ENCODE peak calls at places on chromosomes 16 and 17, in five cellular contexts. One of them, this sample, is unnamed.
A peak's percentile ranks its signal among the peaks of the same experiment; 100 is the strongest.

GRCh38 chr16:49556252-49557069 is 182.9 kb downstream of the C16orf78 start:
- DNase-seq in naive thymus-derived CD4-positive, alpha-beta T cell: no peak
- DNase-seq in cardiac fibroblast: peak; percentile 63
- DNase-seq in stomach: no peak
- DNase-seq in GM23248: peak; percentile 33
- DNase-seq in this sample: no peak

GRCh38 chr16:88649195-88649923 is 1.5 kb downstream of the CYBA start:
- DNase-seq in naive thymus-derived CD4-positive, alpha-beta T cell: no peak
- DNase-seq in cardiac fibroblast: no peak
- DNase-seq in stomach: no peak
- DNase-seq in GM23248: no peak
- DNase-seq in this sample: no peak

GRCh38 chr16:67538666-67539101 is 10.1 kb downstream of the RIPOR1 start:
- DNase-seq in naive thymus-derived CD4-positive, alpha-beta T cell: no peak
- DNase-seq in cardiac fibroblast: no peak
- DNase-seq in stomach: peak; percentile 37
- DNase-seq in GM23248: peak; percentile 34
- DNase-seq in this sample: no peak

GRCh38 chr17:48613862-48614694 is 1.0 kb downstream of the HOXB8 start:
- DNase-seq in naive thymus-derived CD4-positive, alpha-beta T cell: no peak
- DNase-seq in cardiac fibroblast: no peak
- DNase-seq in stomach: no peak
- DNase-seq in GM23248: peak; percentile 36
- DNase-seq in this sample: peak; percentile 40

GRCh38 chr16:86508028-86508946 is 2.0 kb upstream of the FOXF1 start:
- DNase-seq in naive thymus-derived CD4-positive, alpha-beta T cell: no peak
- DNase-seq in cardiac fibroblast: peak; percentile 27
- DNase-seq in stomach: no peak
- DNase-seq in GM23248: peak; percentile 36
- DNase-seq in this sample: no peak

GRCh38 chr17:51430581-51430980 is 170.2 kb downstream of the UTP18 start:
- DNase-seq in naive thymus-derived CD4-positive, alpha-beta T cell: peak; percentile 71
- DNase-seq in cardiac fibroblast: no peak
- DNase-seq in stomach: no peak
- DNase-seq in GM23248: no peak
- DNase-seq in this sample: no peak

GRCh38 chr16:57807968-57808528 is 5.8 kb upstream of the KIFC3 start:
- DNase-seq in naive thymus-derived CD4-positive, alpha-beta T cell: no peak
- DNase-seq in cardiac fibroblast: peak; percentile 94
- DNase-seq in stomach: peak; percentile 92
- DNase-seq in GM23248: peak; percentile 95
- DNase-seq in this sample: peak; percentile 59

GRCh38 chr16:88763502-88764053 is 21.4 kb downstream of the PIEZO1 start:
- DNase-seq in naive thymus-derived CD4-positive, alpha-beta T cell: no peak
- DNase-seq in cardiac fibroblast: no peak
- DNase-seq in stomach: peak; percentile 42
- DNase-seq in GM23248: no peak
- DNase-seq in this sample: no peak

GRCh38 chr17:27535975-27536374 is 79.7 kb downstream of the KSR1 start:
- DNase-seq in naive thymus-derived CD4-positive, alpha-beta T cell: no peak
- DNase-seq in cardiac fibroblast: no peak
- DNase-seq in stomach: no peak
- DNase-seq in GM23248: peak; percentile 12
- DNase-seq in this sample: no peak

GRCh38 chr16:1337486-1337885 is 4.0 kb downstream of the BAIAP3 start:
- DNase-seq in naive thymus-derived CD4-positive, alpha-beta T cell: no peak
- DNase-seq in cardiac fibroblast: no peak
- DNase-seq in stomach: no peak
- DNase-seq in GM23248: no peak
- DNase-seq in this sample: peak; percentile 39

GRCh38 chr16:89323120-89323960 is 105.8 kb downstream of the ZNF778 start:
- DNase-seq in naive thymus-derived CD4-positive, alpha-beta T cell: no peak
- DNase-seq in cardiac fibroblast: no peak
- DNase-seq in stomach: no peak
- DNase-seq in GM23248: no peak
- DNase-seq in this sample: no peak

GRCh38 chr17:66949501-66949900 is 15.0 kb upstream of the CACNG4 start:
- DNase-seq in naive thymus-derived CD4-positive, alpha-beta T cell: no peak
- DNase-seq in cardiac fibroblast: peak; percentile 44
- DNase-seq in stomach: no peak
- DNase-seq in GM23248: peak; percentile 92
- DNase-seq in this sample: no peak

GRCh38 chr17:46977348-46977747 is 1.7 kb downstream of the RPRML start:
- DNase-seq in naive thymus-derived CD4-positive, alpha-beta T cell: no peak
- DNase-seq in cardiac fibroblast: no peak
- DNase-seq in stomach: peak; percentile 39
- DNase-seq in GM23248: peak; percentile 34
- DNase-seq in this sample: no peak

GRCh38 chr17:82648761-82649474 is 674 bp upstream of the WDR45B start:
- DNase-seq in naive thymus-derived CD4-positive, alpha-beta T cell: peak; percentile 55
- DNase-seq in cardiac fibroblast: no peak
- DNase-seq in stomach: peak; percentile 43
- DNase-seq in GM23248: no peak
- DNase-seq in this sample: peak; percentile 41

GRCh38 chr17:10192963-10193362 is 5.4 kb downstream of the GAS7 start:
- DNase-seq in naive thymus-derived CD4-positive, alpha-beta T cell: no peak
- DNase-seq in cardiac fibroblast: peak; percentile 36
- DNase-seq in stomach: no peak
- DNase-seq in GM23248: peak; percentile 88
- DNase-seq in this sample: no peak

GRCh38 chr17:59565959-59566324 is 532 bp downstream of the DHX40 start:
- DNase-seq in naive thymus-derived CD4-positive, alpha-beta T cell: peak; percentile 83
- DNase-seq in cardiac fibroblast: peak; percentile 86
- DNase-seq in stomach: peak; percentile 47
- DNase-seq in GM23248: peak; percentile 91
- DNase-seq in this sample: peak; percentile 56

GRCh38 chr17:12549499-12549901 is 116.2 kb upstream of the MYOCD start:
- DNase-seq in naive thymus-derived CD4-positive, alpha-beta T cell: no peak
- DNase-seq in cardiac fibroblast: peak; percentile 47
- DNase-seq in stomach: no peak
- DNase-seq in GM23248: no peak
- DNase-seq in this sample: no peak

GRCh38 chr17:82984751-82985435 is 94.5 kb upstream of the METRNL start:
- DNase-seq in naive thymus-derived CD4-positive, alpha-beta T cell: no peak
- DNase-seq in cardiac fibroblast: no peak
- DNase-seq in stomach: no peak
- DNase-seq in GM23248: no peak
- DNase-seq in this sample: no peak

GRCh38 chr16:11768850-11769249 is 26.2 kb upstream of the TXNDC11 start:
- DNase-seq in naive thymus-derived CD4-positive, alpha-beta T cell: no peak
- DNase-seq in cardiac fibroblast: no peak
- DNase-seq in stomach: no peak
- DNase-seq in GM23248: no peak
- DNase-seq in this sample: no peak

GRCh38 chr17:66715745-66716156 is 119.2 kb upstream of the CACNG5 start:
- DNase-seq in naive thymus-derived CD4-positive, alpha-beta T cell: peak; percentile 16
- DNase-seq in cardiac fibroblast: peak; percentile 75
- DNase-seq in stomach: no peak
- DNase-seq in GM23248: peak; percentile 76
- DNase-seq in this sample: peak; percentile 30

GRCh38 chr17:82698974-82699442 is 510 bp upstream of the RAB40B start:
- DNase-seq in naive thymus-derived CD4-positive, alpha-beta T cell: no peak
- DNase-seq in cardiac fibroblast: no peak
- DNase-seq in stomach: no peak
- DNase-seq in GM23248: peak; percentile 57
- DNase-seq in this sample: no peak

GRCh38 chr17:48998557-48999440 is 1.6 kb downstream of the IGF2BP1 start:
- DNase-seq in naive thymus-derived CD4-positive, alpha-beta T cell: no peak
- DNase-seq in cardiac fibroblast: no peak
- DNase-seq in stomach: no peak
- DNase-seq in GM23248: peak; percentile 13
- DNase-seq in this sample: peak; percentile 6

GRCh38 chr16:906296-906695 is 64.5 kb downstream of the LMF1 start:
- DNase-seq in naive thymus-derived CD4-positive, alpha-beta T cell: no peak
- DNase-seq in cardiac fibroblast: no peak
- DNase-seq in stomach: no peak
- DNase-seq in GM23248: no peak
- DNase-seq in this sample: no peak

GRCh38 chr17:79993390-79994221 is 42.1 kb downstream of the TBC1D16 start:
- DNase-seq in naive thymus-derived CD4-positive, alpha-beta T cell: peak; percentile 59
- DNase-seq in cardiac fibroblast: peak; percentile 91
- DNase-seq in stomach: peak; percentile 80
- DNase-seq in GM23248: peak; percentile 98
- DNase-seq in this sample: no peak

GRCh38 chr17:3944485-3945388 is 19.5 kb downstream of the ATP2A3 start:
- DNase-seq in naive thymus-derived CD4-positive, alpha-beta T cell: peak; percentile 28
- DNase-seq in cardiac fibroblast: peak; percentile 30
- DNase-seq in stomach: peak; percentile 66
- DNase-seq in GM23248: peak; percentile 89
- DNase-seq in this sample: peak; percentile 22

GRCh38 chr17:56613131-56613530 is 19.6 kb downstream of the NOG start:
- DNase-seq in naive thymus-derived CD4-positive, alpha-beta T cell: no peak
- DNase-seq in cardiac fibroblast: no peak
- DNase-seq in stomach: no peak
- DNase-seq in GM23248: no peak
- DNase-seq in this sample: no peak

DNA sequence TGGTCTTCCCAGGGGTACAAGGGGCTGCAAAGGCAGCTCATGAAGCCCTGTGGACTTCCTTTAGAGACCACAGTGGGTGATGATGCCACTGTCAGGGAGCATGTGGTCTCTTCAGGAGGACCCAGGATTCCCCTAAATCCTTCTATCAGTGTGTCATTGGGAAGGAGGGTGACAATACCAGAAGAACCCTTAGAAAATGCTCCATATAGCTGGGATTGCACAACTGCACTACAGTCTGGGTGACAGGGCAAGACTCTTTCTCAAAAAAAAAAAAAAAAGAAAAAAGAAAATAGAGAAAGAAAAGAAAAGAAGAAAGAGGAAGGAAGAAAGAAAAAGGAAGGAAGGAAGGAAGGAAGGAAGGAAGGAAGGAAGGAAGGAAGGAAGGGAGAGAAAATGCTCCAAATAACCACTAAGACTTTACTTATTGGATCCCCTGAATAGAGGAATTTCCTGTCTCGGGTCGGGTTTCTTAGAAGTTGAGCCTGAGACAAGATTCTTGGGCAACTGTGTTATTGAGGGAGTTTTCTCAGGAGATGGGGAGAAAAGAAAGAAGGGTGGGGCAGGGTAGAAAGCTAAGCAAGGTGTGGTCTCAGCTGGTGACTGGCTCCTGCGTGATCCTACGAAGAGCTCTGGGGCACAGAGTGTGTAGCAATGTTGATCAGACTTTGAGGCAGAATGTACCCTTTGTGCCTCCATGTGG is 83.1 kb upstream of the DNAH9 start:
- DNase-seq in naive thymus-derived CD4-positive, alpha-beta T cell: no peak
- DNase-seq in cardiac fibroblast: no peak
- DNase-seq in stomach: no peak
- DNase-seq in GM23248: no peak
- DNase-seq in this sample: no peak
- H3K4me3 ChIP-seq in naive thymus-derived CD4-positive, alpha-beta T cell: no peak overlapping the region
- H3K4me3 ChIP-seq in cardiac fibroblast: no peak overlapping the region
- H3K4me3 ChIP-seq in stomach: no peak overlapping the region
- H3K4me3 ChIP-seq in GM23248: no peak overlapping the region
- H3K4me3 ChIP-seq in this sample: no peak overlapping the region

GRCh38 chr17:61579961-61580360 is 11.1 kb downstream of the NACA2 start:
- DNase-seq in naive thymus-derived CD4-positive, alpha-beta T cell: no peak
- DNase-seq in cardiac fibroblast: no peak
- DNase-seq in stomach: no peak
- DNase-seq in GM23248: peak; percentile 28
- DNase-seq in this sample: no peak
- H3K4me3 ChIP-seq in naive thymus-derived CD4-positive, alpha-beta T cell: no peak overlapping the region
- H3K4me3 ChIP-seq in cardiac fibroblast: no peak overlapping the region
- H3K4me3 ChIP-seq in stomach: no peak overlapping the region
- H3K4me3 ChIP-seq in GM23248: no peak overlapping the region
- H3K4me3 ChIP-seq in this sample: no peak overlapping the region

GRCh38 chr17:41873559-41874292 is 8.5 kb upstream of the KLHL11 start:
- DNase-seq in naive thymus-derived CD4-positive, alpha-beta T cell: no peak
- DNase-seq in cardiac fibroblast: no peak
- DNase-seq in stomach: no peak
- DNase-seq in GM23248: peak; percentile 18
- DNase-seq in this sample: no peak
- H3K4me3 ChIP-seq in naive thymus-derived CD4-positive, alpha-beta T cell: no peak overlapping the region
- H3K4me3 ChIP-seq in cardiac fibroblast: no peak overlapping the region
- H3K4me3 ChIP-seq in stomach: no peak overlapping the region
- H3K4me3 ChIP-seq in GM23248: no peak overlapping the region
- H3K4me3 ChIP-seq in this sample: no peak overlapping the region

GRCh38 chr17:920190-920589 is 59.4 kb downstream of the NXN start:
- DNase-seq in naive thymus-derived CD4-positive, alpha-beta T cell: no peak
- DNase-seq in cardiac fibroblast: no peak
- DNase-seq in stomach: no peak
- DNase-seq in GM23248: no peak
- DNase-seq in this sample: no peak
- H3K4me3 ChIP-seq in naive thymus-derived CD4-positive, alpha-beta T cell: no peak overlapping the region
- H3K4me3 ChIP-seq in cardiac fibroblast: no peak overlapping the region
- H3K4me3 ChIP-seq in stomach: no peak overlapping the region
- H3K4me3 ChIP-seq in GM23248: no peak overlapping the region
- H3K4me3 ChIP-seq in this sample: no peak overlapping the region

GRCh38 chr16:54121084-54121483 is 165.5 kb downstream of the IRX3 start:
- DNase-seq in naive thymus-derived CD4-positive, alpha-beta T cell: no peak
- DNase-seq in cardiac fibroblast: no peak
- DNase-seq in stomach: no peak
- DNase-seq in GM23248: no peak
- DNase-seq in this sample: no peak
- H3K4me3 ChIP-seq in naive thymus-derived CD4-positive, alpha-beta T cell: no peak overlapping the region
- H3K4me3 ChIP-seq in cardiac fibroblast: no peak overlapping the region
- H3K4me3 ChIP-seq in stomach: no peak overlapping the region
- H3K4me3 ChIP-seq in GM23248: no peak overlapping the region
- H3K4me3 ChIP-seq in this sample: no peak overlapping the region

GRCh38 chr16:56673916-56674315 is 4.3 kb downstream of the MT1H start:
- DNase-seq in naive thymus-derived CD4-positive, alpha-beta T cell: no peak
- DNase-seq in cardiac fibroblast: peak; percentile 42
- DNase-seq in stomach: peak; percentile 56
- DNase-seq in GM23248: peak; percentile 57
- DNase-seq in this sample: peak; percentile 15

GRCh38 chr16:56679078-56679730 is 3.1 kb upstream of the MT1X start:
- DNase-seq in naive thymus-derived CD4-positive, alpha-beta T cell: no peak
- DNase-seq in cardiac fibroblast: no peak
- DNase-seq in stomach: no peak
- DNase-seq in GM23248: no peak
- DNase-seq in this sample: no peak

GRCh38 chr16:56672761-56673536 is 3.3 kb downstream of the MT1H start:
- DNase-seq in naive thymus-derived CD4-positive, alpha-beta T cell: no peak
- DNase-seq in cardiac fibroblast: no peak
- DNase-seq in stomach: no peak
- DNase-seq in GM23248: peak; percentile 20
- DNase-seq in this sample: no peak

GRCh38 chr16:56677474-56677873 is 4.8 kb upstream of the MT1X start:
- DNase-seq in naive thymus-derived CD4-positive, alpha-beta T cell: no peak
- DNase-seq in cardiac fibroblast: no peak
- DNase-seq in stomach: no peak
- DNase-seq in GM23248: no peak
- DNase-seq in this sample: no peak

DNA sequence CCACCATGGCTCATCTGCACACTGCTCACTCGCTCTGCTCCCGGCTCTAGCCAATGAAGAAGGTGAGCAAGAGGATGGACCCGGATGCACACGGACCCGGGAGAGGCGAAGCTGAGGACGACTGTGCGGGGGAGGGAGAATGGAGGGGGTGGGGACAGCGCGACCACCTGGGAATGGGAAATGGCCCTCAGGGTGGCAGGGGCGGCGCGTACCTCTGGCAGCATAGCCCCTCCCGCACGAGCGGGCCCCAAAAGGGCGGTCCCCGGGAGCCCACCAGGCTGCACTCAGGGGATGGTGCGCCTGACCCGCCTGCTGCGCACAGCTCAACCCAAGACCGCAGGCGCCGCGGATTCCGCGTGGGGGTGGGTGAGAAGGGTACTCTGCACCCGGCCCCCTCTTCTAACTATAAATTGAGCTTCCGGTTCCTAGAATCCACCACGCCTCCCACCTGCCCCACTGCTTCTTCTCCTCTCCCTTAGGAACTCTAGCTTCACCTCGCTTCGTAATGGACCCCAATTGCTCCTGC is 6.1 kb downstream of the MT1H start:
- DNase-seq in naive thymus-derived CD4-positive, alpha-beta T cell: peak; percentile 66
- DNase-seq in cardiac fibroblast: no peak
- DNase-seq in stomach: no peak
- DNase-seq in GM23248: no peak
- DNase-seq in this sample: peak; percentile 68
- H3K4me3 ChIP-seq in naive thymus-derived CD4-positive, alpha-beta T cell: peak overlapping the region; percentile 47
- H3K4me3 ChIP-seq in cardiac fibroblast: no peak overlapping the region
- H3K4me3 ChIP-seq in stomach: peak overlapping the region; percentile 39
- H3K4me3 ChIP-seq in GM23248: no peak overlapping the region
- H3K4me3 ChIP-seq in this sample: no peak overlapping the region